ENCODE peak calls at places on chromosomes 4 and X, in six cellular contexts. S is lung, R is dorsolateral prefrontal cortex, T is IMR-90, M is pancreas, X is brain microvascular endothelial cell. P is an unnamed sample.

GRCh38 chrX:17876135-17876534 is 15.0 kb upstream of the RAI2 start:
- DNase-seq in S (no peak), R (no peak), T (no peak), M (no peak), X (no peak), P (no peak)

GRCh38 chrX:13223868-13224555 is 95.8 kb downstream of the ATXN3L start:
- DNase-seq in S (no peak), R (no peak), T (peak; percentile 91), M (peak; percentile 12), X (peak; percentile 83), P (peak; percentile 92)

GRCh38 chr4:112516401-112517066 is 554 bp upstream of the NEUROG2 start:
- DNase-seq in S (no peak), R (no peak), T (no peak), M (no peak), X (no peak), P (no peak)

GRCh38 chr4:25810016-25810415 is 52.8 kb downstream of the SEL1L3 start:
- DNase-seq in S (no peak), R (no peak), T (no peak), M (no peak), X (no peak), P (no peak)

GRCh38 chr4:67687639-67688038 is 13.3 kb downstream of the UBA6 start:
- DNase-seq in S (no peak), R (no peak), T (peak; percentile 79), M (no peak), X (peak; percentile 28), P (peak; percentile 40)

GRCh38 chr4:113683143-113683542 is 78.4 kb downstream of the CAMK2D start:
- DNase-seq in S (no peak), R (no peak), T (no peak), M (no peak), X (no peak), P (no peak)

GRCh38 chrX:96979766-96980165 is 96.1 kb downstream of the RPA4 start:
- DNase-seq in S (no peak), R (no peak), T (no peak), M (no peak), X (no peak), P (no peak)

GRCh38 chr4:161238033-161238432 is 925.8 kb downstream of the FSTL5 start:
- DNase-seq in S (no peak), R (no peak), T (no peak), M (no peak), X (no peak), P (no peak)

GRCh38 chr4:2413821-2414610 is 4.4 kb downstream of the ZFYVE28 start:
- DNase-seq in S (no peak), R (no peak), T (no peak), M (no peak), X (no peak), P (peak; percentile 45)

GRCh38 chr4:61760820-61761219 is 560.7 kb downstream of the ADGRL3 start:
- DNase-seq in S (no peak), R (no peak), T (no peak), M (no peak), X (no peak), P (no peak)

GRCh38 chrX:28979876-28980275 is 392.6 kb downstream of the IL1RAPL1 start:
- DNase-seq in S (no peak), R (no peak), T (no peak), M (no peak), X (no peak), P (no peak)

GRCh38 chr4:147015531-147015930 is 69.9 kb upstream of the TTC29 start:
- DNase-seq in S (no peak), R (no peak), T (no peak), M (no peak), X (no peak), P (no peak)

GRCh38 chrX:102745513-102746133 is 25.1 kb downstream of the GPRASP3 start:
- DNase-seq in S (no peak), R (peak; percentile 11), T (no peak), M (no peak), X (no peak), P (no peak)

GRCh38 chrX:135988245-135988644 is 3.0 kb downstream of the SLC9A6 start:
- DNase-seq in S (no peak), R (no peak), T (no peak), M (no peak), X (no peak), P (no peak)

GRCh38 chrX:124518888-124519287 is 172.5 kb downstream of the SH2D1A start:
- DNase-seq in S (no peak), R (no peak), T (peak; percentile 7), M (no peak), X (peak; percentile 22), P (peak; percentile 4)

GRCh38 chr4:149987330-149987751 is 90.9 kb upstream of the DCLK2 start:
- DNase-seq in S (no peak), R (no peak), T (no peak), M (no peak), X (no peak), P (peak; percentile 51)

GRCh38 chr4:2813446-2814405 is 20.8 kb downstream of the SH3BP2 start:
- DNase-seq in S (no peak), R (no peak), T (no peak), M (no peak), X (no peak), P (no peak)

P was measured in H4.